ENCODE peak calls at places on chromosome 13, in nine cellular contexts. K, Q, G, Y, J, A, X, R and H are unnamed samples.

GRCh38 chr13:80011448-80012212 is 329.3 kb downstream of the SPRY2 start:
- DNase-seq in Y (no peak), X (no peak), K (no peak), R (no peak), A (no peak), G (no peak), J (no peak), Q (peak; percentile 51), H (no peak)

GRCh38 chr13:26480246-26480855 is 77.1 kb upstream of the WASF3 start:
- DNase-seq in Y (no peak), K (no peak), J (no peak), X (no peak), G (no peak), A (no peak), Q (no peak), R (no peak), H (no peak)

GRCh38 chr13:108193806-108194205 is 21.5 kb downstream of the LIG4 start:
- DNase-seq in A (no peak), Q (no peak), R (no peak), G (no peak), X (no peak), K (no peak), J (no peak), Y (no peak), H (no peak)

GRCh38 chr13:30145709-30146367 is 161.5 kb downstream of the KATNAL1 start:
- DNase-seq in Q (no peak), Y (no peak), J (no peak), A (no peak), R (no peak), K (no peak), X (no peak), G (no peak), H (no peak)

GRCh38 chr13:76632388-76633044 is 253.7 kb downstream of the KCTD12 start:
- DNase-seq in X (no peak), R (peak; percentile 50), Q (no peak), G (no peak), A (no peak), Y (peak; percentile 58), K (no peak), J (peak; percentile 81), H (no peak)

GRCh38 chr13:80669112-80669511 is 328.2 kb upstream of the SPRY2 start:
- DNase-seq in Q (no peak), X (no peak), K (no peak), A (no peak), G (no peak), J (no peak), Y (no peak), R (no peak), H (no peak)

GRCh38 chr13:77544365-77544764 is 8.9 kb downstream of the SCEL start:
- DNase-seq in R (no peak), Q (peak; percentile 38), X (no peak), Y (no peak), A (peak; percentile 72), J (peak; percentile 14), K (peak; percentile 13), G (peak; percentile 42), H (peak; percentile 79)

GRCh38 chr13:50708461-50708860 is 135.0 kb downstream of the DLEU7 start:
- DNase-seq in Y (no peak), G (no peak), A (no peak), R (peak; percentile 38), K (no peak), X (no peak), J (peak; percentile 71), Q (no peak), H (no peak)

GRCh38 chr13:94712287-94712811 is at the start of gene SOX21:
- DNase-seq in Q (no peak), J (no peak), G (no peak), R (peak; percentile 39), X (no peak), K (peak; percentile 46), Y (peak; percentile 87), A (no peak), H (no peak)

GRCh38 chr13:94711561-94712286 is 621 bp downstream of the SOX21 start:
- DNase-seq in R (peak; percentile 59), K (no peak), Y (peak; percentile 61), J (no peak), Q (no peak), X (no peak), G (no peak), A (no peak), H (no peak)

GRCh38 chr13:94710881-94711560 is 1.3 kb downstream of the SOX21 start:
- DNase-seq in G (no peak), X (no peak), R (peak; percentile 50), J (no peak), Q (no peak), Y (peak; percentile 77), A (no peak), K (no peak), H (no peak)

GRCh38 chr13:94708971-94709614 is 3.3 kb downstream of the SOX21 start:
- DNase-seq in K (no peak), Q (no peak), Y (no peak), R (no peak), J (no peak), X (no peak), G (no peak), A (no peak), H (no peak)

DNA sequence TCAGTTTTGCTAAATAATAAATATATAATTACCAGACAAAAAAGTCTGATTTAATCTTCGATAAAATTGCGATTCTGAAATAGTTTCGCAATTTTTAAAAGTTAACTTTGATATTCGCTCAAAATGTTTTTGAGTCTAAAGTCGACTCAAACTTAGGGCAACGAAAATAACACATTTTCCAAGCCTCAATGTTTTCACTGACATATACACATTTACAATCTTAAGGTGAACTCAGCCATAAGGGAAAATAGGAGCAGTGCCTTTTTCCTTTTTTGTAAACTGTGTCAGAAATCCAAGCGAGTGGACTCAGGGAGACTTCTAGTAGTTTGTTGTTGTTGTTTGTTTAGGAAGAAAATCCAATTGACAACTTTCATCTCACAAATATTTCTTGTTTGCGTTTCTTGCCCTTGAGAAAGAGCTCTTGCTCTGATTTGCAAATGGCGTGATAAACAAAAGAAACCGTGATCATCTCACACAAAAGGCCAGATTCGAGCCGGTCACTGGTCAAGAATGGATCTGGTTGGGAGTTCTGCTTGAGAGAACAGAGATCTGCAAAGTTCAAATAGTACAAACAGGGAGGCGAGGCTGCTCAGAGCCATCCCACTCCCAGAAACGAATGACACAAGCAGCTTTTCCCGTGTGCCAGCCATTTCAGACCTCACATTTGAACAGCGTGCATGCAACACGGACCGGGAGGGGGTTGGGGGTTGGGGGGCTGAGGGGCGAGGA is 2.1 kb downstream of the SOX21 start:
- DNase-seq in A (no peak), K (no peak), Q (no peak), J (no peak), G (no peak), Y (peak; percentile 84), R (peak; percentile 30), X (no peak), H (no peak)
- H3K27me3 ChIP-seq in A (peaks cover 100% of the 10 kb centered on the region), K (peaks cover 21% of the 10 kb centered on the region), Q (peaks cover 99% of the 10 kb centered on the region), J (peaks cover 100% of the 10 kb centered on the region), G (peaks cover 76% of the 10 kb centered on the region), Y (no peaks in the 10 kb centered on the region), R (peaks cover 61% of the 10 kb centered on the region), X (peaks cover 65% of the 10 kb centered on the region), H (peaks cover 98% of the 10 kb centered on the region)

DNA sequence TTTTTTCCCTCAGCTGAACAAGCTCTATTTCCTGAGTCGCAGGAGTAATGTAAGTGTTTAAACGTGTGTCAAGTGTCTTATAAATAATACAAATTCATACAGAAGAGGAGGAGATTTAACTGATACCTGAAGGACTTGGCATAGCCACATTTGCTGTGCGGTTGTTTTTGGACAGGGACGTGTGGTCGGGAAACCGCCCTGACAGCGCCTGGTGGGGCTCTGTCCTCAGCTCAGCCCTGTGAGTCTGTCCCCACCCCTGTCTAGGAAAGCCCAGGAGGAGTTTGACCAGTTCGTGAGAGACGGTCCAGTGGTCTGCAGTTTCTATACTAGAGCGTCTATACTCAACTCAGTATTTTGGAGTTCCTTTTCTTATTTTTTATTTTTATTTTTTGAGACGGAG is 16.7 kb downstream of the ZIC2 start:
- DNase-seq in J (no peak), Y (no peak), A (no peak), K (no peak), R (no peak), Q (no peak), X (no peak), G (no peak), H (no peak)
- H3K27me3 ChIP-seq in J (peaks cover 63% of the 10 kb centered on the region), Y (peaks cover 52% of the 10 kb centered on the region), A (peaks cover 100% of the 10 kb centered on the region), K (peaks cover 44% of the 10 kb centered on the region), R (no peaks in the 10 kb centered on the region), Q (peaks cover 90% of the 10 kb centered on the region), X (peaks cover 61% of the 10 kb centered on the region), G (peaks cover 50% of the 10 kb centered on the region), H (peaks cover 96% of the 10 kb centered on the region)

GRCh38 chr13:113043001-113043630 is 62.5 kb upstream of the F7 start:
- DNase-seq in Y (no peak), R (no peak), J (no peak), Q (no peak), X (no peak), G (no peak), K (no peak), A (no peak), H (no peak)

GRCh38 chr13:113046066-113046882 is 59.3 kb upstream of the F7 start:
- DNase-seq in R (no peak), K (no peak), J (no peak), Q (no peak), G (no peak), A (no peak), X (no peak), Y (no peak), H (peak; percentile 18)

GRCh38 chr13:113043931-113044330 is 61.7 kb upstream of the F7 start:
- DNase-seq in Q (no peak), G (no peak), K (no peak), J (no peak), R (no peak), Y (no peak), X (no peak), A (no peak), H (no peak)

GRCh38 chr13:113045214-113046007 is 60.2 kb upstream of the F7 start:
- DNase-seq in Q (no peak), K (no peak), X (no peak), J (no peak), Y (no peak), R (no peak), G (no peak), A (peak; percentile 32), H (no peak)

DNA sequence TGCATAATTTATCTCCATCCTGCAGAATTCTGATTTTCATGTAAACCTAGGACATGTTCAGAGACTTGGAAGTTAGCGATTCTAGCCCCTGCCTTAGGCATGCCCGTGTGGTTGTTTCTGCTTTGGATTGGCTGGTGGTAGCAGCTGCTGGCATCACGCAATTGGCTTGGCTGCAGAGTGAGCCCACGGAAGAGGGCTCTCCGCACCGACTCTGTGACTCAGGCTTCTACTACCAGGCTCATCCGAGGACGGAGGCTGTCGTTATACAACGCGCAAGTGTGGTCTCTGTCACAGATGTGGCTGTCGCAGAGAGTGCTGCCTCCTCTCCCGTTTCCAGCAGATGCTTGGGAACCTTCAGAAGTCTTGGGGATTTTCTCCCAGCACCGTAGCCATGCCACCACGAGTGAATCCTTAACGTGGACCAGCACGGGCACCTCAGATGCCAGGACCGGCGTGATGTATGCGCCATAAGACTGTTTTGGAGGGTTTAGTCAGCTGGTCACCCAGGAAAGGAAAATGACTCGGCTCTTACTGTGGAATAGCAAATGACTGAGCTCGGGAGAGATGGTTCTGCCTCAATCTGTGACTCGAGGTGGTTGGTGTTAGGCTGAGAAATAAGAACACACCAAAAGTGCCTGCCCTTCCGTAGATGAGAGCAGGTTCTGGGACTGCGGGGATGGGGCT is 61.0 kb upstream of the F7 start:
- DNase-seq in G (no peak), K (no peak), X (no peak), R (no peak), A (no peak), J (no peak), Y (no peak), Q (no peak), H (no peak)
- H3K27me3 ChIP-seq in G (no peaks in the 10 kb centered on the region), K (no peaks in the 10 kb centered on the region), X (no peaks in the 10 kb centered on the region), R (no peaks in the 10 kb centered on the region), A (no peaks in the 10 kb centered on the region), J (peaks cover 14% of the 10 kb centered on the region), Y (no peaks in the 10 kb centered on the region), Q (peaks cover 12% of the 10 kb centered on the region), H (no peaks in the 10 kb centered on the region)

GRCh38 chr13:113004126-113004525 is 35.1 kb downstream of the MCF2L start:
- DNase-seq in G (no peak), A (no peak), K (no peak), Q (no peak), X (no peak), J (no peak), R (no peak), Y (no peak), H (no peak)

GRCh38 chr13:113001251-113002140 is 32.5 kb downstream of the MCF2L start:
- DNase-seq in J (peak; percentile 91), K (peak; percentile 79), X (no peak), G (no peak), R (peak; percentile 58), Q (peak; percentile 68), Y (peak; percentile 84), A (no peak), H (no peak)

GRCh38 chr13:113002206-113002821 is 33.3 kb downstream of the MCF2L start:
- DNase-seq in Q (no peak), K (no peak), A (no peak), G (no peak), X (no peak), R (peak; percentile 71), Y (peak; percentile 89), J (peak; percentile 58), H (no peak)

GRCh38 chr13:113000575-113000974 is 31.6 kb downstream of the MCF2L start:
- DNase-seq in G (no peak), K (no peak), R (no peak), A (no peak), Y (no peak), Q (no peak), X (no peak), J (no peak), H (no peak)

DNA sequence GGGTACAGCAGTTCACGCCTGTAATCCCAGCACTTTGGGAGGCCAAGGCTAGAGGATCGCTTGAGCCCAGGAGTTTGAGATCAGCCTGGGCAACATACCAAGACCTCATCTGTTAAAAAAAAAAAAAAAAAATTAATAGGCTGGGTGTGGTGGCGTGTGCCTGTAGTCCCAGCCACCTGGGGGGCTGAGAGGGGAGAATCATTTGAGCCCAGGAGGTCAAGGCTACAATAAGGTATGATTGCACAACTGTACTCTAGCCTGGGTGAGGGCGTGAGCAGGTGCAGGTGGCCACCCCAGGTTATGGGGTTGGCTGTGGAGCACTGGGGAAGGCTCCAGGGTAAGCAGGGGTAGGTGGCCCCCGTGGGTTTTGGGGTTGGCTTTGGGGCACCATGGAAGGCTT is 33.9 kb downstream of the MCF2L start:
- DNase-seq in J (no peak), R (no peak), G (no peak), X (no peak), Y (no peak), K (no peak), A (no peak), Q (no peak), H (no peak)
- H3K27me3 ChIP-seq in J (no peaks in the 10 kb centered on the region), R (no peaks in the 10 kb centered on the region), G (no peaks in the 10 kb centered on the region), X (no peaks in the 10 kb centered on the region), Y (no peaks in the 10 kb centered on the region), K (no peaks in the 10 kb centered on the region), A (peaks cover 11% of the 10 kb centered on the region), Q (peaks cover 43% of the 10 kb centered on the region), H (no peaks in the 10 kb centered on the region)